ENCODE peak calls at places on chromosomes 13 and 19, in five cellular contexts. N is brain microvascular endothelial cell; O is activated T-helper 1 cell treated with anti-CD3 and anti-CD28 coated beads, Interleukin-12 subunit alpha, Interleukin-12 subunit beta, Interleukin-2, Interleukin-4 antibody, amounts not matched to agents 30 ng/mL and 10 ng/mL and 1 ng/mL, durations not matched to agents 14 hours and 24 hours and 36 hours; L is amniotic stem cell; Q is stimulated activated CD4-positive, alpha-beta T cell treated with anti-CD3 and anti-CD28 coated beads, Interleukin-2, amount 100 ng/mL, for 24 hours. Z is an unnamed sample.

GRCh38 chr13:106113796-106114195 is 421.7 kb downstream of the EFNB2 start:
- DNase-seq in N (no peak), O (no peak), L (no peak), Q (no peak), Z (no peak)

GRCh38 chr19:543912-544608 is at the start of gene GZMM:
- DNase-seq in N (no peak), O (peak), L (no peak), Q (peak), Z (no peak)

GRCh38 chr13:49444517-49445395 is 682 bp downstream of the SETDB2 start:
- DNase-seq in N (no peak), O (peak), L (no peak), Q (peak), Z (no peak)

GRCh38 chr13:44306401-44307192 is 67.0 kb upstream of the SERP2 start:
- DNase-seq in N (peak), O (no peak), L (peak), Q (no peak), Z (no peak)

GRCh38 chr13:29543230-29544215 is 52.0 kb downstream of the SLC7A1 start:
- DNase-seq in N (peak), O (peak), L (no peak), Q (peak), Z (no peak)

GRCh38 chr19:45254044-45254531 is 3.0 kb downstream of the MARK4 start:
- DNase-seq in N (no peak), O (no peak), L (no peak), Q (no peak), Z (no peak)

GRCh38 chr13:99812611-99813010 is 159.0 kb downstream of the ZIC5 start:
- DNase-seq in N (peak), O (no peak), L (peak), Q (no peak), Z (no peak)

GRCh38 chr13:112066624-112067004 is 335 bp upstream of the SOX1 start:
- DNase-seq in N (no peak), O (no peak), L (no peak), Q (peak), Z (peak)

GRCh38 chr19:48772503-48772953 is 17.2 kb downstream of the FGF21 start:
- DNase-seq in N (no peak), O (no peak), L (no peak), Q (no peak), Z (no peak)

GRCh38 chr19:31258211-31259052 is 90.8 kb downstream of the TSHZ3 start:
- DNase-seq in N (no peak), O (no peak), L (no peak), Q (no peak), Z (no peak)

GRCh38 chr13:94713556-94714182 is 1.3 kb upstream of the SOX21 start:
- DNase-seq in N (no peak), O (no peak), L (no peak), Q (no peak), Z (no peak)

GRCh38 chr13:81247711-81248110 is 906.8 kb upstream of the SPRY2 start:
- DNase-seq in N (no peak), O (no peak), L (no peak), Q (no peak), Z (no peak)

GRCh38 chr19:27796540-27796939 is 1416.4 kb downstream of the UQCRFS1 start:
- DNase-seq in N (no peak), O (no peak), L (no peak), Q (no peak), Z (no peak)

GRCh38 chr13:110113284-110113764 is 193.6 kb downstream of the COL4A1 start:
- DNase-seq in N (peak), O (no peak), L (peak), Q (no peak), Z (no peak)

GRCh38 chr19:50896591-50897190 is 14.5 kb downstream of the KLK4 start:
- DNase-seq in N (peak), O (no peak), L (no peak), Q (no peak), Z (no peak)

GRCh38 chr13:22758245-22758644 is 422.5 kb upstream of the SGCG start:
- DNase-seq in N (no peak), O (no peak), L (no peak), Q (no peak), Z (no peak)

GRCh38 chr19:11797491-11797890 is 832 bp upstream of the ZNF491 start:
- DNase-seq in N (peak), O (peak), L (peak), Q (peak), Z (peak)

GRCh38 chr19:752652-753517 is 2.0 kb downstream of the MISP start:
- DNase-seq in N (peak), O (no peak), L (peak), Q (no peak), Z (no peak)

GRCh38 chr19:48059331-48059730 is 15.5 kb upstream of the CABP5 start:
- DNase-seq in N (no peak), O (no peak), L (no peak), Q (no peak), Z (no peak)

GRCh38 chr13:20867408-20867807 is 35.1 kb downstream of the XPO4 start:
- DNase-seq in N (no peak), O (no peak), L (no peak), Q (no peak), Z (no peak)

GRCh38 chr19:4044927-4045557 is 21.7 kb downstream of the ZBTB7A start:
- DNase-seq in N (no peak), O (no peak), L (no peak), Q (no peak), Z (no peak)

GRCh38 chr19:34676697-34677385 is at the start of gene SCGB2B2:
- DNase-seq in N (no peak), O (no peak), L (no peak), Q (peak), Z (peak)

GRCh38 chr19:39372047-39372802 is 18.7 kb downstream of the PAF1 start:
- DNase-seq in N (peak), O (no peak), L (peak), Q (no peak), Z (no peak)

GRCh38 chr13:23680836-23681235 is 110.6 kb downstream of the TNFRSF19 start:
- DNase-seq in N (no peak), O (no peak), L (no peak), Q (no peak), Z (no peak)

GRCh38 chr13:51222510-51223283 is 499 bp downstream of the FAM124A start:
- DNase-seq in N (no peak), O (no peak), L (no peak), Q (no peak), Z (no peak)

GRCh38 chr13:110268061-110268460 is 38.9 kb downstream of the COL4A1 start:
- DNase-seq in N (no peak), O (no peak), L (no peak), Q (no peak), Z (no peak)

GRCh38 chr13:51453959-51454703 is 1.3 kb upstream of the INTS6 start:
- DNase-seq in N (no peak), O (peak), L (no peak), Q (peak), Z (peak)

GRCh38 chr13:28582892-28583240 is 76.1 kb upstream of the POMP start:
- DNase-seq in N (no peak), O (no peak), L (no peak), Q (no peak), Z (no peak)

GRCh38 chr19:58569943-58570670 is 3.0 kb downstream of the MZF1 start:
- DNase-seq in N (no peak), O (no peak), L (no peak), Q (peak), Z (no peak)

GRCh38 chr19:54478677-54479266 is 5.7 kb upstream of the CDC42EP5 start:
- DNase-seq in N (no peak), O (no peak), L (no peak), Q (no peak), Z (peak)

GRCh38 chr13:23541221-23541620 is 29.0 kb upstream of the TNFRSF19 start:
- DNase-seq in N (no peak), O (no peak), L (no peak), Q (no peak), Z (no peak)

GRCh38 chr19:53112286-53112685 is 9.1 kb upstream of the ZNF160 start:
- DNase-seq in N (peak), O (no peak), L (no peak), Q (no peak), Z (no peak)

GRCh38 chr19:4013886-4014540 is 6.5 kb downstream of the PIAS4 start:
- DNase-seq in N (no peak), O (no peak), L (no peak), Q (no peak), Z (no peak)

GRCh38 chr13:36432106-36432544 is at the start of gene CCNA1:
- DNase-seq in N (no peak), O (peak), L (no peak), Q (no peak), Z (peak)

GRCh38 chr13:41944635-41945401 is 16.1 kb downstream of the VWA8 start:
- DNase-seq in N (no peak), O (no peak), L (no peak), Q (no peak), Z (no peak)

GRCh38 chr13:46951516-46951915 is 54.7 kb upstream of the HTR2A start:
- DNase-seq in N (peak), O (no peak), L (no peak), Q (no peak), Z (no peak)

GRCh38 chr13:99265823-99266426 is 7.7 kb upstream of the GPR18 start:
- DNase-seq in N (peak), O (no peak), L (peak), Q (no peak), Z (no peak)

GRCh38 chr13:41645313-41645712 is 188.0 kb downstream of the RGCC start:
- DNase-seq in N (peak), O (no peak), L (peak), Q (no peak), Z (no peak)

GRCh38 chr13:99655351-99656091 is 154.2 kb downstream of the TM9SF2 start:
- DNase-seq in N (peak), O (no peak), L (no peak), Q (peak), Z (no peak)

GRCh38 chr13:42056585-42056984 is 8.1 kb downstream of the DGKH start:
- DNase-seq in N (no peak), O (no peak), L (no peak), Q (no peak), Z (no peak)

Z was measured in NCI-H1105.